ENCODE peak calls at places on chromosomes 4 and X, in eight cellular contexts. One of them, this sample, is unnamed.
A peak's percentile ranks its signal among the peaks of the same experiment; 100 is the strongest.

GRCh38 chrX:56790778-56791177 is 61.7 kb downstream of the NBDY start:
- DNase-seq in anterior cingulate cortex: no peak
- DNase-seq in WTC11: no peak
- DNase-seq in tibial artery: no peak
- DNase-seq in A549: no peak
- DNase-seq in GM13977: no peak
- DNase-seq in H1: no peak
- DNase-seq in NCI-H1436: no peak
- DNase-seq in this sample: no peak

GRCh38 chr4:87913871-87914270 is 61.6 kb upstream of the SPP1 start:
- DNase-seq in anterior cingulate cortex: no peak
- DNase-seq in WTC11: no peak
- DNase-seq in tibial artery: no peak
- DNase-seq in A549: no peak
- DNase-seq in GM13977: no peak
- DNase-seq in H1: no peak
- DNase-seq in NCI-H1436: no peak
- DNase-seq in this sample: no peak

GRCh38 chrX:131330735-131331134 is 41.6 kb upstream of the IGSF1 start:
- DNase-seq in anterior cingulate cortex: no peak
- DNase-seq in WTC11: no peak
- DNase-seq in tibial artery: no peak
- DNase-seq in A549: no peak
- DNase-seq in GM13977: no peak
- DNase-seq in H1: no peak
- DNase-seq in NCI-H1436: no peak
- DNase-seq in this sample: no peak

GRCh38 chr4:82217986-82218715 is 155.6 kb downstream of the HNRNPD start:
- DNase-seq in anterior cingulate cortex: no peak
- DNase-seq in WTC11: no peak
- DNase-seq in tibial artery: no peak
- DNase-seq in A549: peak; percentile 2
- DNase-seq in GM13977: no peak
- DNase-seq in H1: no peak
- DNase-seq in NCI-H1436: peak; percentile 9
- DNase-seq in this sample: no peak

GRCh38 chrX:111823068-111823467 is 52.9 kb upstream of the TRPC5OS start:
- DNase-seq in anterior cingulate cortex: peak; percentile 0
- DNase-seq in WTC11: peak; percentile 68
- DNase-seq in tibial artery: no peak
- DNase-seq in A549: peak; percentile 16
- DNase-seq in GM13977: peak; percentile 17
- DNase-seq in H1: peak; percentile 3
- DNase-seq in NCI-H1436: no peak
- DNase-seq in this sample: no peak

GRCh38 chrX:109448539-109448938 is 33.3 kb downstream of the GUCY2F start:
- DNase-seq in anterior cingulate cortex: peak; percentile 13
- DNase-seq in WTC11: no peak
- DNase-seq in tibial artery: no peak
- DNase-seq in A549: no peak
- DNase-seq in GM13977: no peak
- DNase-seq in H1: no peak
- DNase-seq in NCI-H1436: no peak
- DNase-seq in this sample: no peak

GRCh38 chrX:56978172-56978571 is 17.2 kb downstream of the SPIN3 start:
- DNase-seq in anterior cingulate cortex: no peak
- DNase-seq in WTC11: peak; percentile 25
- DNase-seq in tibial artery: no peak
- DNase-seq in A549: peak; percentile 46
- DNase-seq in GM13977: peak; percentile 41
- DNase-seq in H1: no peak
- DNase-seq in NCI-H1436: no peak
- DNase-seq in this sample: no peak

GRCh38 chr4:42302348-42302747 is 94.9 kb upstream of the SHISA3 start:
- DNase-seq in anterior cingulate cortex: peak; percentile 39
- DNase-seq in WTC11: peak; percentile 71
- DNase-seq in tibial artery: no peak
- DNase-seq in A549: peak; percentile 21
- DNase-seq in GM13977: no peak
- DNase-seq in H1: no peak
- DNase-seq in NCI-H1436: no peak
- DNase-seq in this sample: no peak

GRCh38 chr4:113998531-113998930 is 19.1 kb upstream of the ARSJ start:
- DNase-seq in anterior cingulate cortex: no peak
- DNase-seq in WTC11: no peak
- DNase-seq in tibial artery: no peak
- DNase-seq in A549: no peak
- DNase-seq in GM13977: no peak
- DNase-seq in H1: no peak
- DNase-seq in NCI-H1436: no peak
- DNase-seq in this sample: no peak

GRCh38 chrX:16822723-16823122 is 36.5 kb downstream of the TXLNG start:
- DNase-seq in anterior cingulate cortex: no peak
- DNase-seq in WTC11: no peak
- DNase-seq in tibial artery: no peak
- DNase-seq in A549: no peak
- DNase-seq in GM13977: no peak
- DNase-seq in H1: no peak
- DNase-seq in NCI-H1436: no peak
- DNase-seq in this sample: no peak

GRCh38 chr4:174429701-174430100 is 92.6 kb downstream of the HPGD start:
- DNase-seq in anterior cingulate cortex: no peak
- DNase-seq in WTC11: no peak
- DNase-seq in tibial artery: no peak
- DNase-seq in A549: no peak
- DNase-seq in GM13977: no peak
- DNase-seq in H1: no peak
- DNase-seq in NCI-H1436: no peak
- DNase-seq in this sample: no peak

GRCh38 chrX:51955200-51955599 is 61.8 kb downstream of the MAGED1 start:
- DNase-seq in anterior cingulate cortex: no peak
- DNase-seq in WTC11: no peak
- DNase-seq in tibial artery: no peak
- DNase-seq in A549: no peak
- DNase-seq in GM13977: peak; percentile 14
- DNase-seq in H1: no peak
- DNase-seq in NCI-H1436: no peak
- DNase-seq in this sample: no peak

GRCh38 chr4:81449018-81449417 is 22.7 kb downstream of the RASGEF1B start:
- DNase-seq in anterior cingulate cortex: no peak
- DNase-seq in WTC11: no peak
- DNase-seq in tibial artery: no peak
- DNase-seq in A549: no peak
- DNase-seq in GM13977: no peak
- DNase-seq in H1: no peak
- DNase-seq in NCI-H1436: no peak
- DNase-seq in this sample: no peak

GRCh38 chr4:184695178-184695896 is 38.6 kb downstream of the CENPU start:
- DNase-seq in anterior cingulate cortex: peak; percentile 2
- DNase-seq in WTC11: no peak
- DNase-seq in tibial artery: no peak
- DNase-seq in A549: no peak
- DNase-seq in GM13977: no peak
- DNase-seq in H1: no peak
- DNase-seq in NCI-H1436: no peak
- DNase-seq in this sample: no peak

GRCh38 chr4:6063684-6064083 is 45.5 kb upstream of the C4orf50 start:
- DNase-seq in anterior cingulate cortex: no peak
- DNase-seq in WTC11: no peak
- DNase-seq in tibial artery: no peak
- DNase-seq in A549: no peak
- DNase-seq in GM13977: no peak
- DNase-seq in H1: no peak
- DNase-seq in NCI-H1436: no peak
- DNase-seq in this sample: no peak

GRCh38 chrX:104270916-104271512 is 16.3 kb upstream of the ESX1 start:
- DNase-seq in anterior cingulate cortex: peak; percentile 47
- DNase-seq in WTC11: peak; percentile 58
- DNase-seq in tibial artery: peak; percentile 64
- DNase-seq in A549: peak; percentile 58
- DNase-seq in GM13977: no peak
- DNase-seq in H1: no peak
- DNase-seq in NCI-H1436: peak; percentile 2
- DNase-seq in this sample: no peak

GRCh38 chrX:27680726-27681125 is 90.6 kb downstream of the DCAF8L2 start:
- DNase-seq in anterior cingulate cortex: no peak
- DNase-seq in WTC11: no peak
- DNase-seq in tibial artery: no peak
- DNase-seq in A549: no peak
- DNase-seq in GM13977: no peak
- DNase-seq in H1: no peak
- DNase-seq in NCI-H1436: no peak
- DNase-seq in this sample: no peak

GRCh38 chr4:146073517-146073916 is 102.0 kb upstream of the LSM6 start:
- DNase-seq in anterior cingulate cortex: no peak
- DNase-seq in WTC11: no peak
- DNase-seq in tibial artery: no peak
- DNase-seq in A549: no peak
- DNase-seq in GM13977: no peak
- DNase-seq in H1: no peak
- DNase-seq in NCI-H1436: no peak
- DNase-seq in this sample: no peak